ENCODE peak calls at places on chromosomes 3 and 15, in six cellular contexts. L, U, C, J, P and G are unnamed samples.

GRCh38 chr15:44246521-44247268 is 41.8 kb upstream of the GOLM2 start:
- DNase-seq in L (no peak), U (no peak), C (no peak), J (no peak), P (no peak), G (no peak)

GRCh38 chr15:39504812-39505211 is 76.1 kb upstream of the THBS1 start:
- DNase-seq in L (no peak), U (no peak), C (no peak), J (no peak), P (peak), G (no peak)

GRCh38 chr3:177733936-177734335 is 536.7 kb upstream of the TBL1XR1 start:
- DNase-seq in L (no peak), U (peak), C (no peak), J (no peak), P (no peak), G (no peak)

GRCh38 chr3:184716652-184717607 is 5.1 kb upstream of the MAGEF1 start:
- DNase-seq in L (peak), U (peak), C (no peak), J (peak), P (no peak), G (no peak)

GRCh38 chr3:43948013-43948412 is 257.3 kb downstream of the ABHD5 start:
- DNase-seq in L (peak), U (no peak), C (no peak), J (no peak), P (no peak), G (no peak)

GRCh38 chr3:11626084-11626463 is 17.6 kb downstream of the VGLL4 start:
- DNase-seq in L (no peak), U (no peak), C (no peak), J (no peak), P (no peak), G (no peak)

GRCh38 chr15:62334581-62334980 is 169.5 kb upstream of the C2CD4B start:
- DNase-seq in L (no peak), U (no peak), C (no peak), J (no peak), P (no peak), G (no peak)

GRCh38 chr3:154022603-154023002 is 98.6 kb upstream of the ARHGEF26 start:
- DNase-seq in L (peak), U (no peak), C (no peak), J (peak), P (no peak), G (peak)

GRCh38 chr3:56782215-56782614 is 19.5 kb downstream of the ARHGEF3 start:
- DNase-seq in L (no peak), U (no peak), C (no peak), J (peak), P (no peak), G (peak)

GRCh38 chr3:11662392-11662990 is 18.8 kb upstream of the VGLL4 start:
- DNase-seq in L (no peak), U (peak), C (no peak), J (peak), P (no peak), G (no peak)

GRCh38 chr15:55133972-55134371 is 62.8 kb downstream of the RSL24D1 start:
- DNase-seq in L (no peak), U (no peak), C (no peak), J (no peak), P (no peak), G (no peak)

GRCh38 chr3:125061170-125061569 is 5.4 kb upstream of the HEG1 start:
- DNase-seq in L (no peak), U (no peak), C (no peak), J (no peak), P (peak), G (no peak)

GRCh38 chr15:78830514-78831228 is 19.4 kb upstream of the ADAMTS7 start:
- DNase-seq in L (no peak), U (no peak), C (no peak), J (no peak), P (no peak), G (no peak)

GRCh38 chr3:123303976-123304560 is 102.3 kb downstream of the SEC22A start:
- DNase-seq in L (no peak), U (no peak), C (no peak), J (no peak), P (no peak), G (no peak)

GRCh38 chr3:136734382-136735070 is 17.7 kb downstream of the STAG1 start:
- DNase-seq in L (no peak), U (no peak), C (no peak), J (peak), P (no peak), G (no peak)

GRCh38 chr3:172237121-172237742 is 197.9 kb downstream of the FNDC3B start:
- DNase-seq in L (no peak), U (no peak), C (no peak), J (no peak), P (no peak), G (no peak)

GRCh38 chr3:139797724-139798343 is 120.1 kb upstream of the NMNAT3 start:
- DNase-seq in L (no peak), U (no peak), C (no peak), J (no peak), P (no peak), G (peak)

GRCh38 chr15:80694624-80695098 is 449 bp upstream of the ABHD17C start:
- DNase-seq in L (peak), U (peak), C (peak), J (no peak), P (no peak), G (peak)

GRCh38 chr3:185831990-185832389 is 7.1 kb upstream of the IGF2BP2 start:
- DNase-seq in L (no peak), U (no peak), C (no peak), J (no peak), P (no peak), G (no peak)

GRCh38 chr3:185508330-185508729 is 9.5 kb upstream of the TMEM41A start:
- DNase-seq in L (no peak), U (no peak), C (no peak), J (no peak), P (no peak), G (no peak)

GRCh38 chr3:181454451-181455027 is 257.2 kb upstream of the SOX2 start:
- DNase-seq in L (no peak), U (peak), C (no peak), J (no peak), P (no peak), G (no peak)

GRCh38 chr15:36358094-36358961 is 221.1 kb upstream of the CDIN1 start:
- DNase-seq in L (no peak), U (no peak), C (no peak), J (no peak), P (no peak), G (no peak)